ENCODE peak calls at places on chromosomes 5 and 9, in five cellular contexts. V, S, P, L and Z are unnamed samples.

GRCh38 chr9:32218100-32218767 is 166.2 kb upstream of the ACO1 start:
- DNase-seq in V (no peak), S (no peak), P (no peak), L (no peak), Z (no peak)

GRCh38 chr5:169097374-169097831 is 203.5 kb downstream of the SLIT3 start:
- DNase-seq in V (peak), S (peak), P (no peak), L (no peak), Z (no peak)

GRCh38 chr5:138650999-138651766 is 76.0 kb upstream of the HSPA9 start:
- DNase-seq in V (no peak), S (no peak), P (no peak), L (no peak), Z (no peak)

GRCh38 chr9:91905237-91905650 is 44.8 kb downstream of the ROR2 start:
- DNase-seq in V (no peak), S (no peak), P (no peak), L (no peak), Z (no peak)

GRCh38 chr9:37187713-37188439 is 67.5 kb downstream of the ZCCHC7 start:
- DNase-seq in V (peak), S (peak), P (no peak), L (no peak), Z (no peak)

GRCh38 chr9:131999692-132000551 is 79.7 kb downstream of the MED27 start:
- DNase-seq in V (peak), S (peak), P (no peak), L (no peak), Z (no peak)

GRCh38 chr5:102596113-102596512 is 97.3 kb upstream of the SLCO6A1 start:
- DNase-seq in V (no peak), S (no peak), P (no peak), L (no peak), Z (no peak)

GRCh38 chr9:92988215-92988731 is 41.0 kb downstream of the FGD3 start:
- DNase-seq in V (no peak), S (no peak), P (no peak), L (no peak), Z (no peak)

GRCh38 chr5:61332891-61333350 is 863 bp downstream of the ZSWIM6 start:
- DNase-seq in V (peak), S (peak), P (peak), L (no peak), Z (peak)

GRCh38 chr5:146047396-146047795 is 58.0 kb downstream of the PLAC8L1 start:
- DNase-seq in V (no peak), S (no peak), P (no peak), L (no peak), Z (peak)

GRCh38 chr5:143398451-143399237 is 4.8 kb downstream of the NR3C1 start:
- DNase-seq in V (no peak), S (peak), P (no peak), L (no peak), Z (no peak)

GRCh38 chr9:77218612-77219011 is 41.3 kb downstream of the VPS13A start:
- DNase-seq in V (peak), S (peak), P (no peak), L (no peak), Z (no peak)

GRCh38 chr9:133188843-133189180 is 20.2 kb downstream of the OBP2B start:
- DNase-seq in V (no peak), S (no peak), P (no peak), L (no peak), Z (no peak)

GRCh38 chr9:93071464-93071863 is 13.0 kb downstream of the SUSD3 start:
- DNase-seq in V (peak), S (peak), P (no peak), L (no peak), Z (no peak)

GRCh38 chr5:147659166-147659929 is 123.2 kb downstream of the JAKMIP2 start:
- DNase-seq in V (no peak), S (no peak), P (no peak), L (no peak), Z (peak)

GRCh38 chr9:113682297-113682771 is 193.8 kb upstream of the ZNF618 start:
- DNase-seq in V (peak), S (peak), P (peak), L (no peak), Z (peak)